ENCODE peak calls at places on chromosomes 2 and 18, in five cellular contexts. H is lower lobe of right lung, Y is pancreas, P is tibial artery, W is AG04449. G is an unnamed sample.
A peak's percentile ranks its signal among the peaks of the same experiment; 100 is the strongest.

GRCh38 chr18:26322892-26323653 is 96.8 kb downstream of the TAF4B start:
- DNase-seq in H (no peak), Y (no peak), P (no peak), W (no peak), G (peak; percentile 25)

GRCh38 chr2:610465-610864 is 66.7 kb downstream of the TMEM18 start:
- DNase-seq in H (no peak), Y (no peak), P (no peak), W (no peak), G (no peak)

GRCh38 chr2:165594935-165595255 is 125.4 kb downstream of the CSRNP3 start:
- DNase-seq in H (no peak), Y (no peak), P (no peak), W (no peak), G (no peak)

GRCh38 chr2:95026471-95027368 is 1.2 kb downstream of the MAL start:
- DNase-seq in H (no peak), Y (no peak), P (no peak), W (no peak), G (no peak)

GRCh38 chr2:61179701-61180639 is 18.0 kb downstream of the C2orf74 start:
- DNase-seq in H (no peak), Y (peak; percentile 67), P (peak; percentile 65), W (no peak), G (peak; percentile 27)

GRCh38 chr2:54073796-54074195 is 41.6 kb upstream of the ACYP2 start:
- DNase-seq in H (no peak), Y (no peak), P (no peak), W (no peak), G (no peak)

GRCh38 chr2:241410739-241411176 is 54.7 kb downstream of the FARP2 start:
- DNase-seq in H (no peak), Y (no peak), P (no peak), W (no peak), G (no peak)

GRCh38 chr2:33336036-33336625 is 140.3 kb upstream of the RASGRP3 start:
- DNase-seq in H (no peak), Y (no peak), P (no peak), W (no peak), G (no peak)

GRCh38 chr2:66457545-66457944 is 22.6 kb downstream of the MEIS1 start:
- DNase-seq in H (no peak), Y (no peak), P (no peak), W (no peak), G (no peak)

GRCh38 chr2:118705032-118705431 is 142.4 kb downstream of the EN1 start:
- DNase-seq in H (no peak), Y (no peak), P (no peak), W (peak; percentile 60), G (peak; percentile 63)

GRCh38 chr2:150473767-150474166 is 13.7 kb downstream of the RND3 start:
- DNase-seq in H (no peak), Y (no peak), P (no peak), W (no peak), G (no peak)

DNA sequence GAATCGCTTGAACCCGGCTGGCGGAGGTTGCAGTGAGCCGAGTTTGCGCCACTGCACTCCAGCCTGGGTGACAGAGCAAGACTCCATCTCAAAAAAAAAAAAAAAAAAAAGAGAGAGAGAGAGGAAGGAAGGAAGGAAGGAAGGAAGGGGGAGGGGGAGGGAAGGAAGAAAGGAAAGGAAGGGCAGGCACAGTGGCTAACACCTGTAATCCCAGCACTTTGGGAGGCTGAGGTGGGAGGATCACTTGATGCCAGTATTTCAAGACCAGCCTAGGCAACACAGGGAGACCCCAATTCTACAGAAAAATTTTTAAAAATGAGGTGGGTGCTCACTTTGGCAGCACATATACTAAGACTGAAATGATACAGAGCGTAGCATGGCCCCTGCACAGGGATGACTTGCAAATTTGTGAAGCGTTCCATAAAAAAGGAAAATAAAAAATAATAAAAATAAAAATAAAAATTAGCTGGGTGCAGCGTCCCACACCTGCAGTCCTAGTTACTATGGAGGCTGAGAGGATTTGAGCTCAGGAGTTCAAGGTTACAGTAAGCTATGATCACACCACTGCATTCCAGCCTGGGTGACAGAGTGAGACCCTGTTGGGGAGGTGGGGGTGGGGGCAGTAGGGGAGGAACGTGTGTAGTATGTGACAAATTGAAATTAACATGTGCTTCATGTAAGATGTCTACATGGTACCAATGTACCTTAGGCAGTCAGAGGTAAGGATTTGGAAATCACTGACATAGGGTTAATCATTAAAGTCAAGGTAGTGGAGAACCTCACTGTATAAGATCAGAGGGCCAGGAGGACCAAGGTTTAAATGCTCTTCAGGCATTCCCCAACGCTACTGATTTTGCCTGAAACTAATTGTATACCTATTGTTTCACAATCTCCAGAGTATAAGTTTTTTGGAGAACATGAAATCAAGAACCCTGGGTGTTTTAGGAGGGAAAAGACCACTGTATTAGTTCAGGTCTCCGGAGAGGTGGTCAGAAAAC is 1.4 kb downstream of the WDCP start:
- DNase-seq in H (no peak), Y (no peak), P (no peak), W (no peak), G (no peak)
- H3K4me3 ChIP-seq in H (peak overlapping the region; percentile 77), Y (no peak overlapping the region), P (no peak overlapping the region), W (peak overlapping the region; percentile 87), G (peak overlapping the region; percentile 90)

DNA sequence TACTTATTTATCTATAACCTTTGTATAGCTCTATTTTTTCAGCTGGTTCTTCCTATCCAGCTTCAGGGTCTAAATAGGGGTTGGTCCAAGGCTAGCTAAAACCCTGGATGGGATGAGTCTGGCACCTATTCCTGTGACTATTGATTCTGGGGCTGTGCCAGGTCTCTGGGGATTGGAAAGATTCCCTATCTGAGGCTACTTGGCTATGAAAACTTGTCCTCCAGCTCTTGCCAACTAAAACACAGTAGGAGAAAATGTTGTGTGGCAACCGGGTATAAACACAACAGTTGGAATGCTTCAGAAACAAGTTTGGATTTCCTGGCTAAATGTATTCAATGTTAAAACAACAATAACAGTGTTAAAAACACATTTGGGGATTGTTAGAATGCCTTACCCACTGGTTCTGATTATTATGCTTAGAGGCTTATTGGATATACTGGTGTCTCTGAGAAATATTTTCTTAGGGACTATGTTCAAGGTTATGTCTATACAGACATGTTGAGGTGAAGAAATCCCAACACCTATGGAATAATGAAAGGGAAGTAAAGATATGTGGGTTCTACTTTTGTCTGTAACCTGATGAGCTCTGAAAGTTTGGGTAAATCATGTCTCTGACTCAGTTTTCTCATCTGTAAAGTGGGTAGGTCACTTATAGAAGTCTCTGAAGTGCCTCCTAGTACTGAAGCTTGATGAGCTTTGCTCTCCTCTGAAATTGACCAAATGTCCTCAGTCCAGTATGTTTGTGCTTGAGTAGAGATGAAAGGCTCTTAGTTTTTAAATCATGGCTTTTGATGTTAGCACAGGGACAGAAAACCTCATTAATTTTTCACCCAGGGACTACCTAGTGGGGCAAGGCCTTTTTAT is 460.7 kb downstream of the MTX2 start:
- DNase-seq in H (no peak), Y (peak; percentile 78), P (peak; percentile 50), W (peak; percentile 60), G (peak; percentile 87)
- H3K4me3 ChIP-seq in H (no peak overlapping the region), Y (no peak overlapping the region), P (no peak overlapping the region), W (no peak overlapping the region), G (no peak overlapping the region)

GRCh38 chr18:23992119-23992940 is 22.2 kb upstream of the TTC39C start:
- DNase-seq in H (peak; percentile 60), Y (no peak), P (no peak), W (no peak), G (no peak)
- H3K4me3 ChIP-seq in H (no peak overlapping the region), Y (no peak overlapping the region), P (no peak overlapping the region), W (no peak overlapping the region), G (no peak overlapping the region)

DNA sequence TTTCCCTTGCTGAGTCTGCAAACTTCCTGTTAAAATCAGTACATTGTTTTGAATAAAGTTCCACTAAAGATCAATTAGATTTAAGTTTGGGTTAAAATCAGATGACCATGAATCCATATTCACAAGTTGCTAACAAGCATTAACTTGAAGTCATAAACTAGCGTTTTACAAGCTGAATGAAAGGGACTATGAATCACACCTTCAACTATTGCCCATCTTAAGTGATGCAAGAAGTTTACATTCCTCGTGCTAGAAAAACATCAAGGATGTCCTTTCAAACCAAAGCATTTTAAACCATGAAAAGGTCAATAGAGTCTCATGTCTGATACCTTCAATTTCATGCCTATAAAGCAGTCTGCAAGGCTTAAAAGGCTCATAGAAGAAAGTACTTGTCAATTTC is 257.2 kb upstream of the SYT4 start:
- DNase-seq in H (no peak), Y (no peak), P (no peak), W (peak; percentile 1), G (peak; percentile 31)
- H3K4me3 ChIP-seq in H (no peak overlapping the region), Y (no peak overlapping the region), P (no peak overlapping the region), W (no peak overlapping the region), G (no peak overlapping the region)

G was measured in skeletal muscle cell.